ENCODE peak calls at places on chromosomes 4 and X, in six cellular contexts. J is GM12891, K is SK-N-SH, T is esophagus muscularis mucosa, B is H1, D is GM12892. A is an unnamed sample.

GRCh38 chrX:134721766-134722532 is 63.7 kb upstream of the PLAC1 start:
- DNase-seq in J (no peak), T (no peak), D (no peak), B (no peak), K (no peak), A (no peak)

GRCh38 chr4:175614880-175615279 is 197.2 kb downstream of the GPM6A start:
- DNase-seq in D (no peak), K (no peak), T (no peak), J (no peak), B (no peak), A (no peak)

GRCh38 chr4:55326629-55327028 is 19.4 kb upstream of the SRD5A3 start:
- DNase-seq in T (no peak), D (no peak), K (no peak), J (no peak), B (no peak), A (no peak)

GRCh38 chr4:2799444-2799911 is 6.6 kb downstream of the SH3BP2 start:
- DNase-seq in D (no peak), J (no peak), B (no peak), T (no peak), K (no peak), A (peak)

GRCh38 chrX:2931612-2932011 is 2.5 kb upstream of the ARSD start:
- DNase-seq in B (no peak), J (no peak), T (no peak), K (no peak), D (no peak), A (no peak)

GRCh38 chr4:30537462-30537861 is 182.7 kb upstream of the PCDH7 start:
- DNase-seq in B (no peak), J (no peak), T (no peak), K (no peak), D (no peak), A (no peak)

GRCh38 chr4:5787311-5787710 is 76.3 kb downstream of the EVC start:
- DNase-seq in J (no peak), T (no peak), D (no peak), B (no peak), K (no peak), A (no peak)

GRCh38 chr4:173217075-173217474 is 48.5 kb downstream of the GALNT7 start:
- DNase-seq in B (no peak), K (no peak), J (no peak), D (no peak), T (no peak), A (no peak)

GRCh38 chr4:26789208-26789607 is 71.4 kb upstream of the STIM2 start:
- DNase-seq in K (no peak), J (no peak), D (no peak), B (no peak), T (no peak), A (no peak)

GRCh38 chrX:130125090-130125489 is 14.8 kb upstream of the ELF4 start:
- DNase-seq in K (peak), B (no peak), J (no peak), D (no peak), T (no peak), A (peak)

GRCh38 chr4:87939978-87940690 is 35.4 kb upstream of the SPP1 start:
- DNase-seq in T (no peak), K (no peak), D (no peak), B (no peak), J (no peak), A (no peak)

GRCh38 chrX:31420711-31421151 is 348.9 kb upstream of the FTHL17 start:
- DNase-seq in T (no peak), J (no peak), K (no peak), D (no peak), B (no peak), A (no peak)

GRCh38 chrX:13898084-13898483 is 81.2 kb upstream of the GPM6B start:
- DNase-seq in J (no peak), B (no peak), K (peak), T (no peak), D (no peak), A (no peak)

GRCh38 chrX:79452879-79453278 is 85.7 kb upstream of the ITM2A start:
- DNase-seq in D (no peak), B (no peak), J (no peak), K (no peak), T (no peak), A (no peak)

GRCh38 chr4:22428441-22428840 is 87.4 kb downstream of the ADGRA3 start:
- DNase-seq in D (no peak), T (no peak), J (no peak), K (no peak), B (no peak), A (no peak)

GRCh38 chrX:13287816-13288215 is 32.0 kb downstream of the ATXN3L start:
- DNase-seq in J (no peak), B (no peak), D (no peak), K (no peak), T (no peak), A (no peak)

GRCh38 chr4:14924945-14925344 is 77.3 kb upstream of the CPEB2 start:
- DNase-seq in D (no peak), T (no peak), K (no peak), J (no peak), B (no peak), A (no peak)

GRCh38 chrX:68462197-68462596 is 28.9 kb upstream of the OPHN1 start:
- DNase-seq in D (no peak), B (no peak), J (no peak), T (no peak), K (no peak), A (no peak)

GRCh38 chr4:6345866-6346265 is 76.2 kb downstream of the WFS1 start:
- DNase-seq in T (no peak), D (no peak), K (no peak), B (no peak), J (no peak), A (no peak)

GRCh38 chr4:12827966-12828365 is 656.2 kb downstream of the RAB28 start:
- DNase-seq in D (no peak), T (no peak), K (no peak), B (no peak), J (no peak), A (no peak)

GRCh38 chr4:125891597-125892258 is 577.0 kb downstream of the FAT4 start:
- DNase-seq in B (no peak), K (no peak), D (no peak), T (no peak), J (no peak), A (no peak)

GRCh38 chrX:53223955-53224859 is 800 bp downstream of the KDM5C start:
- DNase-seq in J (no peak), K (peak), B (no peak), T (no peak), D (no peak), A (no peak)

GRCh38 chrX:39875834-39876625 is 221.7 kb downstream of the BCOR start:
- DNase-seq in B (no peak), K (no peak), D (no peak), J (no peak), T (no peak), A (no peak)

GRCh38 chr4:44448548-44449443 is at the start of gene KCTD8:
- DNase-seq in T (peak), K (peak), D (peak), J (peak), B (peak), A (peak)

GRCh38 chr4:6288871-6289270 is 19.2 kb downstream of the WFS1 start:
- DNase-seq in D (no peak), B (no peak), T (no peak), K (no peak), J (no peak), A (no peak)

GRCh38 chr4:76744253-76744921 is 153.6 kb downstream of the SOWAHB start:
- DNase-seq in K (no peak), J (no peak), B (no peak), D (no peak), T (no peak), A (no peak)

GRCh38 chrX:135513140-135513535 is 7.3 kb upstream of the INTS6L start:
- DNase-seq in T (no peak), B (no peak), K (no peak), D (no peak), J (no peak), A (no peak)

GRCh38 chr4:156322592-156322991 is 368.9 kb upstream of the CTSO start:
- DNase-seq in J (no peak), D (no peak), K (no peak), T (no peak), B (no peak), A (no peak)

DNA sequence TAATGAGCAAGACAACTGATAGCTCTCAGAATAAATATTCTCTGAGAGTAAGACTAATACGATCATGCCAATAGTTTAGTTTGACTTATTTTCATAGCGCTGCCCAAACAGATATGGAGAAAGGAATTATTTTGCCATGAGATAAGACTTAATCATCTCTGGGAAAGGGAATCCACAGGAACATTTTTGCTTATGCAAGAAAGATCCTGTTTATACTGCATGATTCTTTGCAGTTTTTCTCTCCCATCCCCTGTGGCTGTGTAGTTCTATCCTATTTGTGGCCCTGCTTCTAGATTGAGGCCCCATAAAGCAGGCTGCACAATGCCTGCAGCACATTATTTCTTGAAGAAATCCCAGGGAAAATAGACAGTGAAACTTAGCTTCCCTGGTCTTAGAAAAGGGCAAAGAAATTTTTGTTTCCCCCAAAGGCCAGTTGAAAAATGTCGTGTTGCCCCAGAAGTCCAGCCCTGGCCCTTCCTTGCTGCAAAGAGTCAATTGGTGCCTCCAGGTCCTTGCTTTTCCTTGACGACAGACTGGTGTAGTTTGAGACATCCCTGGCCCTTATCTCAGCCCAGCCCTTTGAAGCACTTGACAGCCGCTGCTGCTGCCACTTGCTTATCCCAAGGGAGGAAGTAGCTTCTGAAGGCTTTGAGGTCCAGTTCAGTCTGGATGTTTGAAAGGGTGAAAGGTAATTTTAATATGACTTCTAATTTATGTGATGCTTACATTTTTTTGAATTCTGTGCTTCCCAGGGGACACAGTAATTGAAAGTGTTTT is 45.0 kb upstream of the SH3RF1 start:
- DNase-seq in D (no peak), J (no peak), B (no peak), T (peak), K (no peak), A (no peak)
- TF ChIP-seq POLR2AphosphoS5 in D (no peak), J (no peak), B (no peak), T (no peak), K (no peak), A (no peak)

GRCh38 chrX:124406294-124407013 is 60.1 kb downstream of the SH2D1A start:
- DNase-seq in D (peak), J (peak), B (no peak), T (no peak), K (peak), A (no peak)
- TF ChIP-seq POLR2AphosphoS5 in D (no peak), J (no peak), B (no peak), T (no peak), K (no peak), A (no peak)

GRCh38 chrX:49077941-49078340 is 1.7 kb downstream of the WDR45 start:
- DNase-seq in D (no peak), K (no peak), T (no peak), B (no peak), J (no peak), A (no peak)

GRCh38 chrX:49079489-49080428 is at the start of gene WDR45:
- DNase-seq in T (peak), D (peak), B (no peak), K (peak), J (peak), A (peak)

DNA sequence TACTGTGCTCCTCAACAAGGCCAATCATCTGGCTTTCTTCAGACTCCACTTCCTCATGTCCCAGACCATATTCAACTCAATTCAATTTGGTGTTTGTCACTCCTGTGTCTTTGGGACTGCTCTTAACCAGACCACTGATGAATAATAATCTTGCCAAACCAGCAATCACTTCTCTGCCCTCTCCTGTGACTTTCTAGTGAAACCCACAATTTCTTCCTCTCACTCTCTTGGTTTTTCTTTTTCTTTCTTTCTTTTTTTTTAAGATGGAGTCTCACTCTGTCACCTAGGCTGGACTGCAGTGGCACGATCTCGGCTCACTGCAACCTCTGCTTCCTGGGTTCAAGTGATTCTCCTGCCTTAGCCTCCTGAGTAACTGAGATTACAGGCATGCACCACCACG is 2.8 kb upstream of the WDR45 start:
- DNase-seq in T (no peak), J (no peak), K (no peak), B (no peak), D (no peak), A (no peak)
- TF ChIP-seq POLR2AphosphoS5 in T (no peak), J (no peak), K (no peak), B (no peak), D (no peak), A (no peak)

DNA sequence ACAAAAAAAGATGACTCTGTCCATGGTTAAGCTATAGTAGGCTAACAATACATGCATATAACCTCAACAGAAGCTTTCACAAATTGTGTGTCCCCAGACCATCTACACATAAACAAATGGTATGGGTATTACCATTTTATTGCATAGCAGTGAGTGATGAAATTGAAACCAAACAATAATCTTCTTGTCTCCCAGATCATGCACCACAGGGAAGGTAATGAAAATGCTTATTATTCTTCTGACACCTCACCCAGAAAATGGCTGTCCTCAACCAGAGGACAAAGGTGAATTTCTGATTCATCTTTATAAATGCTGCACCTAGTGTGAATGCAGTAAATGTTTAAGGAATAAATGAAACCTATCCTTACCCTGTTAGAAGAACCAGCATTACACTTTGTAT is 8.0 kb downstream of the PRSS12 start:
- DNase-seq in B (no peak), J (no peak), T (no peak), D (no peak), K (no peak), A (no peak)
- TF ChIP-seq POLR2AphosphoS5 in B (no peak), J (no peak), T (no peak), D (no peak), K (no peak), A (no peak)

GRCh38 chrX:10199212-10199611 is 42.4 kb downstream of the CLCN4 start:
- DNase-seq in B (no peak), J (no peak), D (no peak), T (no peak), K (no peak), A (no peak)
- TF ChIP-seq POLR2AphosphoS5 in B (no peak), J (no peak), D (no peak), T (no peak), K (no peak), A (no peak)

DNA sequence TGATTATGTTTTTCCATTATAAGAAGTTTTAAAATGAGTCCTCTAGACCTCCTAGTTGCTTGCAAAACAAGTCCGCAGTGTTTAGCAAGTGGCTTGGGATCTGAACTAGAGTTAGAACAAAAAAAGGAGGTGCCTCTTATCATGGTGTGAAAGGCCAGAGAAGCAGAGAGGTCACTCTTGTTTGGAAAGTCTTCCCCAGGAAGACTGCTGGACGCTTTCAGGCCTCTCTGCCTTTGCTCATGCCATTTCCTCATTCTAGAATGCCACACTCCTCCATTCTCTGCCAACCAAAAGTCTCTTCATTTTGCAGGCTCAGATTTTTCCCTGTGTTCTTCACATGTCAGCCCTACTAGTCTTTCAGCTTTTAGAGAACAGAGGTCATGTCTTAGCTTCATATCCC is 14.9 kb downstream of the PARM1 start:
- DNase-seq in J (no peak), K (no peak), B (no peak), T (no peak), D (no peak), A (no peak)
- TF ChIP-seq POLR2AphosphoS5 in J (no peak), K (no peak), B (no peak), T (no peak), D (no peak), A (no peak)